ENCODE peak calls at places on chromosomes 6 and 20, in four cellular contexts. One of them, this sample, is unnamed.

GRCh38 chr6:25889877-25890853 is 16.1 kb upstream of the SLC17A3 start:
- DNase-seq in GM13977: no peak
- DNase-seq in upper lobe of right lung: no peak
- DNase-seq in WTC11: no peak
- DNase-seq in this sample: peak; percentile 34

GRCh38 chr6:131372535-131372934 is 200.5 kb upstream of the ARG1 start:
- DNase-seq in GM13977: no peak
- DNase-seq in upper lobe of right lung: no peak
- DNase-seq in WTC11: no peak
- DNase-seq in this sample: no peak

GRCh38 chr20:38604873-38605303 is 3.3 kb downstream of the ARHGAP40 start:
- DNase-seq in GM13977: no peak
- DNase-seq in upper lobe of right lung: no peak
- DNase-seq in WTC11: no peak
- DNase-seq in this sample: no peak

GRCh38 chr6:11064836-11065235 is 20.7 kb upstream of the ELOVL2 start:
- DNase-seq in WTC11: no peak
- DNase-seq in GM13977: no peak
- DNase-seq in upper lobe of right lung: no peak
- DNase-seq in this sample: no peak

GRCh38 chr6:49606696-49607390 is 29.8 kb downstream of the RHAG start:
- DNase-seq in upper lobe of right lung: no peak
- DNase-seq in GM13977: peak; percentile 58
- DNase-seq in WTC11: no peak
- DNase-seq in this sample: peak; percentile 29

GRCh38 chr6:116176596-116176995 is 50.7 kb upstream of the COL10A1 start:
- DNase-seq in GM13977: no peak
- DNase-seq in WTC11: no peak
- DNase-seq in upper lobe of right lung: no peak
- DNase-seq in this sample: no peak

GRCh38 chr6:3808759-3809514 is 40.2 kb upstream of the FAM50B start:
- DNase-seq in WTC11: no peak
- DNase-seq in GM13977: no peak
- DNase-seq in upper lobe of right lung: no peak
- DNase-seq in this sample: no peak

GRCh38 chr6:69680302-69680701 is 116.5 kb downstream of the LMBRD1 start:
- DNase-seq in upper lobe of right lung: no peak
- DNase-seq in GM13977: no peak
- DNase-seq in WTC11: no peak
- DNase-seq in this sample: no peak

GRCh38 chr6:40582892-40583291 is 4.3 kb downstream of the LRFN2 start:
- DNase-seq in WTC11: peak; percentile 27
- DNase-seq in upper lobe of right lung: no peak
- DNase-seq in GM13977: no peak
- DNase-seq in this sample: no peak

GRCh38 chr6:170265655-170266054 is 25.2 kb downstream of the DLL1 start:
- DNase-seq in upper lobe of right lung: peak; percentile 80
- DNase-seq in GM13977: no peak
- DNase-seq in WTC11: no peak
- DNase-seq in this sample: no peak

GRCh38 chr20:20085812-20086211 is 33.5 kb downstream of the CFAP61 start:
- DNase-seq in GM13977: no peak
- DNase-seq in WTC11: no peak
- DNase-seq in upper lobe of right lung: no peak
- DNase-seq in this sample: no peak

GRCh38 chr6:75830959-75831885 is 82.2 kb downstream of the MYO6 start:
- DNase-seq in upper lobe of right lung: no peak
- DNase-seq in WTC11: no peak
- DNase-seq in GM13977: peak; percentile 30
- DNase-seq in this sample: no peak

GRCh38 chr6:69584913-69585729 is 211.7 kb downstream of the LMBRD1 start:
- DNase-seq in upper lobe of right lung: no peak
- DNase-seq in GM13977: peak; percentile 38
- DNase-seq in WTC11: no peak
- DNase-seq in this sample: peak; percentile 4

GRCh38 chr6:79466222-79466834 is 70.9 kb downstream of the LCA5 start:
- DNase-seq in upper lobe of right lung: no peak
- DNase-seq in WTC11: no peak
- DNase-seq in GM13977: peak; percentile 17
- DNase-seq in this sample: no peak

GRCh38 chr6:156359912-156360311 is 417.3 kb upstream of the ARID1B start:
- DNase-seq in WTC11: peak; percentile 75
- DNase-seq in GM13977: peak; percentile 15
- DNase-seq in upper lobe of right lung: no peak
- DNase-seq in this sample: no peak

GRCh38 chr20:1402149-1402548 is 9.3 kb upstream of the FKBP1A start:
- DNase-seq in GM13977: no peak
- DNase-seq in upper lobe of right lung: no peak
- DNase-seq in WTC11: no peak
- DNase-seq in this sample: no peak

GRCh38 chr6:51322505-51322904 is 503.8 kb downstream of the TFAP2B start:
- DNase-seq in WTC11: no peak
- DNase-seq in upper lobe of right lung: no peak
- DNase-seq in GM13977: no peak
- DNase-seq in this sample: no peak

GRCh38 chr6:43952746-43953145 is 174.5 kb downstream of the MRPL14 start:
- DNase-seq in WTC11: no peak
- DNase-seq in GM13977: no peak
- DNase-seq in upper lobe of right lung: no peak
- DNase-seq in this sample: no peak
- TF ChIP-seq CTCF in WTC11: no peak
- TF ChIP-seq CTCF in GM13977: peak; percentile 11
- TF ChIP-seq CTCF in upper lobe of right lung: peak; percentile 6
- TF ChIP-seq CTCF in this sample: no peak

GRCh38 chr20:56554869-56555268 is 21.8 kb downstream of the FAM209B start:
- DNase-seq in GM13977: peak; percentile 64
- DNase-seq in WTC11: no peak
- DNase-seq in upper lobe of right lung: no peak
- DNase-seq in this sample: no peak
- TF ChIP-seq CTCF in GM13977: no peak
- TF ChIP-seq CTCF in WTC11: no peak
- TF ChIP-seq CTCF in upper lobe of right lung: no peak
- TF ChIP-seq CTCF in this sample: no peak

GRCh38 chr6:146923434-146923833 is 280.8 kb upstream of the STXBP5 start:
- DNase-seq in WTC11: no peak
- DNase-seq in upper lobe of right lung: no peak
- DNase-seq in GM13977: no peak
- DNase-seq in this sample: no peak
- TF ChIP-seq CTCF in WTC11: no peak
- TF ChIP-seq CTCF in upper lobe of right lung: no peak
- TF ChIP-seq CTCF in GM13977: no peak
- TF ChIP-seq CTCF in this sample: no peak

GRCh38 chr6:111031151-111031550 is 49.3 kb downstream of the RPF2 start:
- DNase-seq in GM13977: no peak
- DNase-seq in WTC11: no peak
- DNase-seq in upper lobe of right lung: no peak
- DNase-seq in this sample: no peak

GRCh38 chr6:111030008-111031006 is 48.5 kb downstream of the RPF2 start:
- DNase-seq in GM13977: no peak
- DNase-seq in upper lobe of right lung: peak; percentile 66
- DNase-seq in WTC11: no peak
- DNase-seq in this sample: peak; percentile 18

GRCh38 chr6:111032493-111033140 is 50.8 kb downstream of the RPF2 start:
- DNase-seq in GM13977: no peak
- DNase-seq in upper lobe of right lung: no peak
- DNase-seq in WTC11: no peak
- DNase-seq in this sample: no peak

GRCh38 chr6:111038534-111039252 is 48.6 kb upstream of the SLC16A10 start:
- DNase-seq in GM13977: peak; percentile 55
- DNase-seq in upper lobe of right lung: no peak
- DNase-seq in WTC11: no peak
- DNase-seq in this sample: no peak

GRCh38 chr6:111033628-111034289 is 51.9 kb downstream of the RPF2 start:
- DNase-seq in upper lobe of right lung: no peak
- DNase-seq in GM13977: no peak
- DNase-seq in WTC11: peak; percentile 36
- DNase-seq in this sample: no peak
- TF ChIP-seq CTCF in upper lobe of right lung: no peak
- TF ChIP-seq CTCF in GM13977: no peak
- TF ChIP-seq CTCF in WTC11: no peak
- TF ChIP-seq CTCF in this sample: no peak

This sample was measured in nephron progenitor cell.